ENCODE peak calls at places on chromosomes 2 and 18, in nine cellular contexts. One of them, this sample, is unnamed.

GRCh38 chr2:177551989-177552413 is 159.4 kb downstream of the AGPS start:
- DNase-seq in stimulated activated CD4-positive, alpha-beta T cell treated with anti-CD3 and anti-CD28 coated beads, Interleukin-12 subunit alpha, Interleukin-12 subunit beta, amount 100 ng/mL, for 48 hours: no peak
- DNase-seq in HuH-7.5: no peak
- DNase-seq in smooth muscle cell of the brain vasculature: no peak
- DNase-seq in left lung: peak
- DNase-seq in bronchial epithelial cell: no peak
- DNase-seq in NCI-H1694: peak
- DNase-seq in NCI-H1092: no peak
- DNase-seq in AML-193: peak
- DNase-seq in this sample: no peak

GRCh38 chr2:108324531-108325256 is 36.0 kb downstream of the SULT1C2 start:
- DNase-seq in stimulated activated CD4-positive, alpha-beta T cell treated with anti-CD3 and anti-CD28 coated beads, Interleukin-12 subunit alpha, Interleukin-12 subunit beta, amount 100 ng/mL, for 48 hours: no peak
- DNase-seq in HuH-7.5: no peak
- DNase-seq in smooth muscle cell of the brain vasculature: peak
- DNase-seq in left lung: no peak
- DNase-seq in bronchial epithelial cell: peak
- DNase-seq in NCI-H1694: no peak
- DNase-seq in NCI-H1092: no peak
- DNase-seq in AML-193: no peak
- DNase-seq in this sample: no peak

GRCh38 chr18:58196881-58197872 is 153.2 kb downstream of the NEDD4L start:
- DNase-seq in stimulated activated CD4-positive, alpha-beta T cell treated with anti-CD3 and anti-CD28 coated beads, Interleukin-12 subunit alpha, Interleukin-12 subunit beta, amount 100 ng/mL, for 48 hours: no peak
- DNase-seq in HuH-7.5: no peak
- DNase-seq in smooth muscle cell of the brain vasculature: no peak
- DNase-seq in left lung: no peak
- DNase-seq in bronchial epithelial cell: no peak
- DNase-seq in NCI-H1694: no peak
- DNase-seq in NCI-H1092: no peak
- DNase-seq in AML-193: no peak
- DNase-seq in this sample: no peak

GRCh38 chr2:27019459-27020336 is 13.1 kb upstream of the TMEM214 start:
- DNase-seq in stimulated activated CD4-positive, alpha-beta T cell treated with anti-CD3 and anti-CD28 coated beads, Interleukin-12 subunit alpha, Interleukin-12 subunit beta, amount 100 ng/mL, for 48 hours: no peak
- DNase-seq in HuH-7.5: no peak
- DNase-seq in smooth muscle cell of the brain vasculature: no peak
- DNase-seq in left lung: no peak
- DNase-seq in bronchial epithelial cell: no peak
- DNase-seq in NCI-H1694: no peak
- DNase-seq in NCI-H1092: no peak
- DNase-seq in AML-193: no peak
- DNase-seq in this sample: no peak

GRCh38 chr2:172722481-172722880 is 13.2 kb upstream of the RAPGEF4 start:
- DNase-seq in stimulated activated CD4-positive, alpha-beta T cell treated with anti-CD3 and anti-CD28 coated beads, Interleukin-12 subunit alpha, Interleukin-12 subunit beta, amount 100 ng/mL, for 48 hours: no peak
- DNase-seq in HuH-7.5: no peak
- DNase-seq in smooth muscle cell of the brain vasculature: no peak
- DNase-seq in left lung: no peak
- DNase-seq in bronchial epithelial cell: peak
- DNase-seq in NCI-H1694: no peak
- DNase-seq in NCI-H1092: peak
- DNase-seq in AML-193: no peak
- DNase-seq in this sample: no peak

GRCh38 chr2:98216611-98217010 is 129.6 kb downstream of the VWA3B start:
- DNase-seq in stimulated activated CD4-positive, alpha-beta T cell treated with anti-CD3 and anti-CD28 coated beads, Interleukin-12 subunit alpha, Interleukin-12 subunit beta, amount 100 ng/mL, for 48 hours: no peak
- DNase-seq in HuH-7.5: no peak
- DNase-seq in smooth muscle cell of the brain vasculature: no peak
- DNase-seq in left lung: no peak
- DNase-seq in bronchial epithelial cell: peak
- DNase-seq in NCI-H1694: no peak
- DNase-seq in NCI-H1092: no peak
- DNase-seq in AML-193: no peak
- DNase-seq in this sample: no peak

GRCh38 chr18:31684279-31685096 is at the start of gene B4GALT6:
- DNase-seq in stimulated activated CD4-positive, alpha-beta T cell treated with anti-CD3 and anti-CD28 coated beads, Interleukin-12 subunit alpha, Interleukin-12 subunit beta, amount 100 ng/mL, for 48 hours: no peak
- DNase-seq in HuH-7.5: peak
- DNase-seq in smooth muscle cell of the brain vasculature: no peak
- DNase-seq in left lung: peak
- DNase-seq in bronchial epithelial cell: no peak
- DNase-seq in NCI-H1694: no peak
- DNase-seq in NCI-H1092: peak
- DNase-seq in AML-193: no peak
- DNase-seq in this sample: no peak

GRCh38 chr2:241219030-241219382 is 30.5 kb downstream of the ANO7 start:
- DNase-seq in stimulated activated CD4-positive, alpha-beta T cell treated with anti-CD3 and anti-CD28 coated beads, Interleukin-12 subunit alpha, Interleukin-12 subunit beta, amount 100 ng/mL, for 48 hours: no peak
- DNase-seq in HuH-7.5: no peak
- DNase-seq in smooth muscle cell of the brain vasculature: no peak
- DNase-seq in left lung: no peak
- DNase-seq in bronchial epithelial cell: no peak
- DNase-seq in NCI-H1694: no peak
- DNase-seq in NCI-H1092: no peak
- DNase-seq in AML-193: no peak
- DNase-seq in this sample: no peak

GRCh38 chr18:251572-251971 is 16.3 kb downstream of the THOC1 start:
- DNase-seq in stimulated activated CD4-positive, alpha-beta T cell treated with anti-CD3 and anti-CD28 coated beads, Interleukin-12 subunit alpha, Interleukin-12 subunit beta, amount 100 ng/mL, for 48 hours: no peak
- DNase-seq in HuH-7.5: no peak
- DNase-seq in smooth muscle cell of the brain vasculature: no peak
- DNase-seq in left lung: no peak
- DNase-seq in bronchial epithelial cell: no peak
- DNase-seq in NCI-H1694: peak
- DNase-seq in NCI-H1092: no peak
- DNase-seq in AML-193: no peak
- DNase-seq in this sample: no peak

GRCh38 chr2:240597419-240598181 is 11.1 kb downstream of the CAPN10 start:
- DNase-seq in stimulated activated CD4-positive, alpha-beta T cell treated with anti-CD3 and anti-CD28 coated beads, Interleukin-12 subunit alpha, Interleukin-12 subunit beta, amount 100 ng/mL, for 48 hours: no peak
- DNase-seq in HuH-7.5: no peak
- DNase-seq in smooth muscle cell of the brain vasculature: no peak
- DNase-seq in left lung: peak
- DNase-seq in bronchial epithelial cell: no peak
- DNase-seq in NCI-H1694: no peak
- DNase-seq in NCI-H1092: no peak
- DNase-seq in AML-193: no peak
- DNase-seq in this sample: no peak

GRCh38 chr18:48623468-48624220 is 84.8 kb downstream of the CTIF start:
- DNase-seq in stimulated activated CD4-positive, alpha-beta T cell treated with anti-CD3 and anti-CD28 coated beads, Interleukin-12 subunit alpha, Interleukin-12 subunit beta, amount 100 ng/mL, for 48 hours: no peak
- DNase-seq in HuH-7.5: no peak
- DNase-seq in smooth muscle cell of the brain vasculature: no peak
- DNase-seq in left lung: no peak
- DNase-seq in bronchial epithelial cell: peak
- DNase-seq in NCI-H1694: no peak
- DNase-seq in NCI-H1092: no peak
- DNase-seq in AML-193: no peak
- DNase-seq in this sample: no peak

GRCh38 chr2:128727914-128728313 is 409.2 kb upstream of the HS6ST1 start:
- DNase-seq in stimulated activated CD4-positive, alpha-beta T cell treated with anti-CD3 and anti-CD28 coated beads, Interleukin-12 subunit alpha, Interleukin-12 subunit beta, amount 100 ng/mL, for 48 hours: no peak
- DNase-seq in HuH-7.5: no peak
- DNase-seq in smooth muscle cell of the brain vasculature: no peak
- DNase-seq in left lung: no peak
- DNase-seq in bronchial epithelial cell: peak
- DNase-seq in NCI-H1694: no peak
- DNase-seq in NCI-H1092: no peak
- DNase-seq in AML-193: peak
- DNase-seq in this sample: no peak

GRCh38 chr2:215728504-215729065 is 284.8 kb downstream of the MREG start:
- DNase-seq in stimulated activated CD4-positive, alpha-beta T cell treated with anti-CD3 and anti-CD28 coated beads, Interleukin-12 subunit alpha, Interleukin-12 subunit beta, amount 100 ng/mL, for 48 hours: no peak
- DNase-seq in HuH-7.5: no peak
- DNase-seq in smooth muscle cell of the brain vasculature: peak
- DNase-seq in left lung: peak
- DNase-seq in bronchial epithelial cell: peak
- DNase-seq in NCI-H1694: no peak
- DNase-seq in NCI-H1092: no peak
- DNase-seq in AML-193: peak
- DNase-seq in this sample: no peak

GRCh38 chr2:28155627-28156026 is 237.0 kb upstream of the FOSL2 start:
- DNase-seq in stimulated activated CD4-positive, alpha-beta T cell treated with anti-CD3 and anti-CD28 coated beads, Interleukin-12 subunit alpha, Interleukin-12 subunit beta, amount 100 ng/mL, for 48 hours: no peak
- DNase-seq in HuH-7.5: no peak
- DNase-seq in smooth muscle cell of the brain vasculature: no peak
- DNase-seq in left lung: no peak
- DNase-seq in bronchial epithelial cell: no peak
- DNase-seq in NCI-H1694: peak
- DNase-seq in NCI-H1092: no peak
- DNase-seq in AML-193: peak
- DNase-seq in this sample: no peak

GRCh38 chr2:95275601-95276243 is 1.5 kb downstream of the PROM2 start:
- DNase-seq in stimulated activated CD4-positive, alpha-beta T cell treated with anti-CD3 and anti-CD28 coated beads, Interleukin-12 subunit alpha, Interleukin-12 subunit beta, amount 100 ng/mL, for 48 hours: no peak
- DNase-seq in HuH-7.5: no peak
- DNase-seq in smooth muscle cell of the brain vasculature: no peak
- DNase-seq in left lung: peak
- DNase-seq in bronchial epithelial cell: peak
- DNase-seq in NCI-H1694: no peak
- DNase-seq in NCI-H1092: no peak
- DNase-seq in AML-193: no peak
- DNase-seq in this sample: no peak

GRCh38 chr2:142980246-142981068 is 103.0 kb downstream of the KYNU start:
- DNase-seq in stimulated activated CD4-positive, alpha-beta T cell treated with anti-CD3 and anti-CD28 coated beads, Interleukin-12 subunit alpha, Interleukin-12 subunit beta, amount 100 ng/mL, for 48 hours: no peak
- DNase-seq in HuH-7.5: no peak
- DNase-seq in smooth muscle cell of the brain vasculature: no peak
- DNase-seq in left lung: no peak
- DNase-seq in bronchial epithelial cell: peak
- DNase-seq in NCI-H1694: peak
- DNase-seq in NCI-H1092: no peak
- DNase-seq in AML-193: peak
- DNase-seq in this sample: peak

GRCh38 chr2:34162236-34162635 is 563.1 kb upstream of the FAM98A start:
- DNase-seq in stimulated activated CD4-positive, alpha-beta T cell treated with anti-CD3 and anti-CD28 coated beads, Interleukin-12 subunit alpha, Interleukin-12 subunit beta, amount 100 ng/mL, for 48 hours: no peak
- DNase-seq in HuH-7.5: no peak
- DNase-seq in smooth muscle cell of the brain vasculature: no peak
- DNase-seq in left lung: no peak
- DNase-seq in bronchial epithelial cell: no peak
- DNase-seq in NCI-H1694: no peak
- DNase-seq in NCI-H1092: no peak
- DNase-seq in AML-193: no peak
- DNase-seq in this sample: no peak

GRCh38 chr2:19358242-19359020 is at the start of gene OSR1:
- DNase-seq in stimulated activated CD4-positive, alpha-beta T cell treated with anti-CD3 and anti-CD28 coated beads, Interleukin-12 subunit alpha, Interleukin-12 subunit beta, amount 100 ng/mL, for 48 hours: no peak
- DNase-seq in HuH-7.5: peak
- DNase-seq in smooth muscle cell of the brain vasculature: no peak
- DNase-seq in left lung: peak
- DNase-seq in bronchial epithelial cell: peak
- DNase-seq in NCI-H1694: peak
- DNase-seq in NCI-H1092: peak
- DNase-seq in AML-193: no peak
- DNase-seq in this sample: no peak

GRCh38 chr2:231523451-231524266 is 6.6 kb downstream of the NMUR1 start:
- DNase-seq in stimulated activated CD4-positive, alpha-beta T cell treated with anti-CD3 and anti-CD28 coated beads, Interleukin-12 subunit alpha, Interleukin-12 subunit beta, amount 100 ng/mL, for 48 hours: no peak
- DNase-seq in HuH-7.5: no peak
- DNase-seq in smooth muscle cell of the brain vasculature: no peak
- DNase-seq in left lung: no peak
- DNase-seq in bronchial epithelial cell: no peak
- DNase-seq in NCI-H1694: no peak
- DNase-seq in NCI-H1092: no peak
- DNase-seq in AML-193: no peak
- DNase-seq in this sample: no peak

GRCh38 chr2:86301711-86302202 is 35.7 kb downstream of the REEP1 start:
- DNase-seq in stimulated activated CD4-positive, alpha-beta T cell treated with anti-CD3 and anti-CD28 coated beads, Interleukin-12 subunit alpha, Interleukin-12 subunit beta, amount 100 ng/mL, for 48 hours: no peak
- DNase-seq in HuH-7.5: no peak
- DNase-seq in smooth muscle cell of the brain vasculature: no peak
- DNase-seq in left lung: no peak
- DNase-seq in bronchial epithelial cell: no peak
- DNase-seq in NCI-H1694: no peak
- DNase-seq in NCI-H1092: no peak
- DNase-seq in AML-193: no peak
- DNase-seq in this sample: no peak

GRCh38 chr18:45978084-45978483 is 11.0 kb upstream of the EPG5 start:
- DNase-seq in stimulated activated CD4-positive, alpha-beta T cell treated with anti-CD3 and anti-CD28 coated beads, Interleukin-12 subunit alpha, Interleukin-12 subunit beta, amount 100 ng/mL, for 48 hours: no peak
- DNase-seq in HuH-7.5: no peak
- DNase-seq in smooth muscle cell of the brain vasculature: no peak
- DNase-seq in left lung: no peak
- DNase-seq in bronchial epithelial cell: peak
- DNase-seq in NCI-H1694: no peak
- DNase-seq in NCI-H1092: no peak
- DNase-seq in AML-193: no peak
- DNase-seq in this sample: no peak

GRCh38 chr2:146135245-146135644 is 1615.3 kb upstream of the ZEB2 start:
- DNase-seq in stimulated activated CD4-positive, alpha-beta T cell treated with anti-CD3 and anti-CD28 coated beads, Interleukin-12 subunit alpha, Interleukin-12 subunit beta, amount 100 ng/mL, for 48 hours: no peak
- DNase-seq in HuH-7.5: no peak
- DNase-seq in smooth muscle cell of the brain vasculature: no peak
- DNase-seq in left lung: no peak
- DNase-seq in bronchial epithelial cell: peak
- DNase-seq in NCI-H1694: no peak
- DNase-seq in NCI-H1092: no peak
- DNase-seq in AML-193: no peak
- DNase-seq in this sample: no peak

GRCh38 chr18:10926565-10927194 is 222.7 kb downstream of the PIEZO2 start:
- DNase-seq in stimulated activated CD4-positive, alpha-beta T cell treated with anti-CD3 and anti-CD28 coated beads, Interleukin-12 subunit alpha, Interleukin-12 subunit beta, amount 100 ng/mL, for 48 hours: no peak
- DNase-seq in HuH-7.5: no peak
- DNase-seq in smooth muscle cell of the brain vasculature: no peak
- DNase-seq in left lung: no peak
- DNase-seq in bronchial epithelial cell: no peak
- DNase-seq in NCI-H1694: no peak
- DNase-seq in NCI-H1092: no peak
- DNase-seq in AML-193: no peak
- DNase-seq in this sample: peak

GRCh38 chr18:6056171-6056932 is 161.0 kb upstream of the TMEM200C start:
- DNase-seq in stimulated activated CD4-positive, alpha-beta T cell treated with anti-CD3 and anti-CD28 coated beads, Interleukin-12 subunit alpha, Interleukin-12 subunit beta, amount 100 ng/mL, for 48 hours: no peak
- DNase-seq in HuH-7.5: no peak
- DNase-seq in smooth muscle cell of the brain vasculature: no peak
- DNase-seq in left lung: no peak
- DNase-seq in bronchial epithelial cell: peak
- DNase-seq in NCI-H1694: no peak
- DNase-seq in NCI-H1092: no peak
- DNase-seq in AML-193: no peak
- DNase-seq in this sample: peak

GRCh38 chr2:170148161-170148560 is 29.8 kb upstream of the MYO3B start:
- DNase-seq in stimulated activated CD4-positive, alpha-beta T cell treated with anti-CD3 and anti-CD28 coated beads, Interleukin-12 subunit alpha, Interleukin-12 subunit beta, amount 100 ng/mL, for 48 hours: no peak
- DNase-seq in HuH-7.5: no peak
- DNase-seq in smooth muscle cell of the brain vasculature: no peak
- DNase-seq in left lung: no peak
- DNase-seq in bronchial epithelial cell: peak
- DNase-seq in NCI-H1694: no peak
- DNase-seq in NCI-H1092: no peak
- DNase-seq in AML-193: no peak
- DNase-seq in this sample: no peak

GRCh38 chr2:164065038-164065437 is 329.2 kb upstream of the FIGN start:
- DNase-seq in stimulated activated CD4-positive, alpha-beta T cell treated with anti-CD3 and anti-CD28 coated beads, Interleukin-12 subunit alpha, Interleukin-12 subunit beta, amount 100 ng/mL, for 48 hours: no peak
- DNase-seq in HuH-7.5: no peak
- DNase-seq in smooth muscle cell of the brain vasculature: no peak
- DNase-seq in left lung: no peak
- DNase-seq in bronchial epithelial cell: no peak
- DNase-seq in NCI-H1694: no peak
- DNase-seq in NCI-H1092: no peak
- DNase-seq in AML-193: no peak
- DNase-seq in this sample: no peak

GRCh38 chr18:32195881-32196815 is 6.3 kb downstream of the MEP1B start:
- DNase-seq in stimulated activated CD4-positive, alpha-beta T cell treated with anti-CD3 and anti-CD28 coated beads, Interleukin-12 subunit alpha, Interleukin-12 subunit beta, amount 100 ng/mL, for 48 hours: no peak
- DNase-seq in HuH-7.5: no peak
- DNase-seq in smooth muscle cell of the brain vasculature: no peak
- DNase-seq in left lung: no peak
- DNase-seq in bronchial epithelial cell: no peak
- DNase-seq in NCI-H1694: no peak
- DNase-seq in NCI-H1092: no peak
- DNase-seq in AML-193: no peak
- DNase-seq in this sample: no peak

GRCh38 chr2:173943139-173943538 is 22.0 kb downstream of the SP3 start:
- DNase-seq in stimulated activated CD4-positive, alpha-beta T cell treated with anti-CD3 and anti-CD28 coated beads, Interleukin-12 subunit alpha, Interleukin-12 subunit beta, amount 100 ng/mL, for 48 hours: no peak
- DNase-seq in HuH-7.5: no peak
- DNase-seq in smooth muscle cell of the brain vasculature: no peak
- DNase-seq in left lung: no peak
- DNase-seq in bronchial epithelial cell: no peak
- DNase-seq in NCI-H1694: no peak
- DNase-seq in NCI-H1092: no peak
- DNase-seq in AML-193: no peak
- DNase-seq in this sample: no peak

GRCh38 chr2:28030600-28030999 is 140.1 kb downstream of the BABAM2 start:
- DNase-seq in stimulated activated CD4-positive, alpha-beta T cell treated with anti-CD3 and anti-CD28 coated beads, Interleukin-12 subunit alpha, Interleukin-12 subunit beta, amount 100 ng/mL, for 48 hours: no peak
- DNase-seq in HuH-7.5: no peak
- DNase-seq in smooth muscle cell of the brain vasculature: no peak
- DNase-seq in left lung: no peak
- DNase-seq in bronchial epithelial cell: no peak
- DNase-seq in NCI-H1694: no peak
- DNase-seq in NCI-H1092: no peak
- DNase-seq in AML-193: no peak
- DNase-seq in this sample: no peak

GRCh38 chr2:58569460-58570185 is 328.5 kb upstream of the FANCL start:
- DNase-seq in stimulated activated CD4-positive, alpha-beta T cell treated with anti-CD3 and anti-CD28 coated beads, Interleukin-12 subunit alpha, Interleukin-12 subunit beta, amount 100 ng/mL, for 48 hours: no peak
- DNase-seq in HuH-7.5: no peak
- DNase-seq in smooth muscle cell of the brain vasculature: no peak
- DNase-seq in left lung: no peak
- DNase-seq in bronchial epithelial cell: peak
- DNase-seq in NCI-H1694: no peak
- DNase-seq in NCI-H1092: no peak
- DNase-seq in AML-193: no peak
- DNase-seq in this sample: no peak

GRCh38 chr2:190943706-190944105 is 63.1 kb downstream of the GLS start:
- DNase-seq in stimulated activated CD4-positive, alpha-beta T cell treated with anti-CD3 and anti-CD28 coated beads, Interleukin-12 subunit alpha, Interleukin-12 subunit beta, amount 100 ng/mL, for 48 hours: no peak
- DNase-seq in HuH-7.5: no peak
- DNase-seq in smooth muscle cell of the brain vasculature: no peak
- DNase-seq in left lung: no peak
- DNase-seq in bronchial epithelial cell: no peak
- DNase-seq in NCI-H1694: no peak
- DNase-seq in NCI-H1092: no peak
- DNase-seq in AML-193: no peak
- DNase-seq in this sample: no peak

This sample was measured in pulmonary artery endothelial cell.